ENCODE peak calls at places on chromosome 14, in six cellular contexts. H is HepG2, S is GM23338, A is HCT116, R is H1, J is K562. E is an unnamed sample.

GRCh38 chr14:71521736-71522135 is 410.5 kb upstream of the RGS6 start:
- DNase-seq in H (no peak), S (no peak), A (no peak), R (no peak), J (no peak), E (no peak)

GRCh38 chr14:105489607-105490317 is 1.3 kb upstream of the TEDC1 start:
- DNase-seq in H (peak; percentile 82), S (peak; percentile 93), A (peak; percentile 85), R (no peak), J (peak; percentile 63), E (peak; percentile 85)

GRCh38 chr14:98931911-98932310 is 340.1 kb downstream of the BCL11B start:
- DNase-seq in H (no peak), S (no peak), A (no peak), R (no peak), J (no peak), E (no peak)

GRCh38 chr14:22478670-22479069 is 110.4 kb downstream of the DAD1 start:
- DNase-seq in H (no peak), S (no peak), A (no peak), R (no peak), J (no peak), E (no peak)

GRCh38 chr14:66603945-66604344 is 96.0 kb downstream of the GPHN start:
- DNase-seq in H (no peak), S (no peak), A (no peak), R (no peak), J (no peak), E (no peak)

GRCh38 chr14:63672417-63673180 is 30.9 kb upstream of the WDR89 start:
- DNase-seq in H (no peak), S (no peak), A (no peak), R (no peak), J (no peak), E (no peak)

GRCh38 chr14:100332797-100333196 is 9.7 kb downstream of the SLC25A47 start:
- DNase-seq in H (no peak), S (no peak), A (no peak), R (no peak), J (no peak), E (no peak)

GRCh38 chr14:88974991-88975835 is 150.8 kb downstream of the TTC8 start:
- DNase-seq in H (no peak), S (no peak), A (no peak), R (no peak), J (no peak), E (no peak)

GRCh38 chr14:99118046-99118721 is 153.8 kb downstream of the BCL11B start:
- DNase-seq in H (no peak), S (peak; percentile 84), A (no peak), R (no peak), J (no peak), E (no peak)

GRCh38 chr14:76232782-76233181 is 81.1 kb downstream of the GPATCH2L start:
- DNase-seq in H (peak; percentile 50), S (no peak), A (no peak), R (no peak), J (no peak), E (no peak)

DNA sequence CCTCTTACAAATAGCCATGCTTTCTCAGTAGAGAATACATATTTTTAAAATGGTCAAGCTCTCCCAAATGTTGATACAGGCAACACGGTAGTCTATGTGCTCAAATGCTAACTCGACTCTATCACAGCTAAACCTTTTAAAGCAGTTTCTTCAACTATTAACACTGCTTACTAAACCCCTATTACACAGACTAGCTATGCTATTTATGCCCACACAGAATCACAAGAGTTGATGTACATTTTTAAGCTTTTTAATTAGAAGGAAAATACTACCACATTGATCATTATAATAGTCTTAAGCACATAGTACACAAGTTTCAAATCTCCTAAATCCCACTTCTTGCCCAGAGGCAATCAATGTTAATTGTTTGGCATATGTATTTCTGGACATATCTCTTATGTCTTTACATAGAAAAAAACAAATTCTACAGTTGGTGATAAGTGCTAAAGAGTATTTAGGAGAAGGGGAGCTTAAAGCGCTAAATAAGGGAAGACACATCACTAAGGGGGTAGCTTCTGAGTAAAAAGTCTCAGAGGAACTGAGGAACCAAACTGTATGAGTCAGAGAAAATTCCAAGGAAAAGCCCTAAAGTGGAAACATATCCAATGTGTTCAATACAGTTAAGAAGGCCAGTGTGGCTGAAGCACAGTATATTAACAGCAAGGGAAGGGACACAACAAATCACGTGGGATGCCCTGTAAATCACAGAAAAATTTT is 13.7 kb downstream of the HNRNPC start:
- DNase-seq in H (no peak), S (no peak), A (no peak), R (no peak), J (no peak), E (peak; percentile 18)
- H4K20me1 ChIP-seq in H (peaks cover 97% of the 10 kb centered on the region), S (peaks cover 88% of the 10 kb centered on the region), A (peaks cover 80% of the 10 kb centered on the region), R (peaks cover 60% of the 10 kb centered on the region), J (peaks cover 30% of the 10 kb centered on the region), E (peaks cover 30% of the 10 kb centered on the region)

DNA sequence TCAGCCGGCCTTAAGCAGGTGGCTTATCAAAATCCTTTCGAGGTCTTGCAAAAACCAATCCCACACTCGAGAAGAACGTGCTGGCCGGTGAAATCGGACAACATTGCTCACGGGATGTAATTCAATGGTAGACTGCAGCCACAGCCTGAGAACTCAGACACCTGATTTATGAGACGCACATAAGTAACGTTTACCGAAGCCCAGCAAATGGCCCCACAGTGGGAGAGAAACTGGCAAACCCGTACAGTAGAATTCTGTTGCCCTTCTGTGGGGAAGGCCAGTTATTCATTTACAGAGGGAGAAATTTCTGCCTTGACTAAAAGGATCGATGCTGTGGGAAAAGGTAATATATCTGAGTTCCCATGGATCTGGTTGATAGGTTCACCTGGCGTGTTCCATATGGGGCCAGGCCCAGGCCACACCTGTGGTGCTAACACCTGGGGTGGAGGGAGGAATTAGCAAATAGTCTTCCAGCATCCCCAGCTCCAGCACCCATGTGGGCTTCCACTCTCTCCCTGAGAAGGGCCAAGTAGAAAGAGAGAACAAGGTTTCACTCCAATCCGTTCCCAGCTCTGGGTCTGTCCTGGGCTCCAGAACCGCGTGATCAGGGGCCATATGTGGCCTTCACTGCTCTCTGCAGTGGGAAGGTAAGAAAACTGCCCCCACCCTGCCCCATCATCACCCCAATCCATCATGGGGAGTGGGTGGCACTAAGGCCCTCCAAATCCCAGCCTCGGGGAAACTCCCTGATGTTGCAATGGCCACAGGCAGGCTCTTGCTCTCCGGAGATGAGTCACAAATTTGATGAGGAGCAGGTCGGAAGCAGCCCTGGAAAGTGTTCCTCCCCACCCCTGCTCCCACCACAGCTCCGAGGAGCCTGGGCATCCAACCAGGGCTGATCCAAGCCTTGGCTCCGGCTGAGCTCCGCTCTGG is 12.7 kb downstream of the BDKRB1 start:
- DNase-seq in H (no peak), S (no peak), A (no peak), R (no peak), J (no peak), E (no peak)
- TF ChIP-seq POLR2AphosphoS5 in H (no peak), S (no peak), A (no peak), R (no peak), J (no peak), E (no peak)

GRCh38 chr14:24431569-24432258 is 2.0 kb downstream of the KHNYN start:
- DNase-seq in H (peak; percentile 97), S (peak; percentile 99), A (peak; percentile 92), R (peak; percentile 95), J (peak; percentile 72), E (peak; percentile 92)

GRCh38 chr14:24434676-24435075 is 4.9 kb downstream of the KHNYN start:
- DNase-seq in H (no peak), S (no peak), A (no peak), R (no peak), J (no peak), E (no peak)

GRCh38 chr14:24430143-24430681 is 458 bp downstream of the KHNYN start:
- DNase-seq in H (peak; percentile 71), S (peak; percentile 68), A (no peak), R (no peak), J (peak; percentile 88), E (peak; percentile 75)

GRCh38 chr14:24430682-24431568 is 1.2 kb downstream of the KHNYN start:
- DNase-seq in H (no peak), S (peak; percentile 56), A (no peak), R (no peak), J (no peak), E (peak; percentile 41)

DNA sequence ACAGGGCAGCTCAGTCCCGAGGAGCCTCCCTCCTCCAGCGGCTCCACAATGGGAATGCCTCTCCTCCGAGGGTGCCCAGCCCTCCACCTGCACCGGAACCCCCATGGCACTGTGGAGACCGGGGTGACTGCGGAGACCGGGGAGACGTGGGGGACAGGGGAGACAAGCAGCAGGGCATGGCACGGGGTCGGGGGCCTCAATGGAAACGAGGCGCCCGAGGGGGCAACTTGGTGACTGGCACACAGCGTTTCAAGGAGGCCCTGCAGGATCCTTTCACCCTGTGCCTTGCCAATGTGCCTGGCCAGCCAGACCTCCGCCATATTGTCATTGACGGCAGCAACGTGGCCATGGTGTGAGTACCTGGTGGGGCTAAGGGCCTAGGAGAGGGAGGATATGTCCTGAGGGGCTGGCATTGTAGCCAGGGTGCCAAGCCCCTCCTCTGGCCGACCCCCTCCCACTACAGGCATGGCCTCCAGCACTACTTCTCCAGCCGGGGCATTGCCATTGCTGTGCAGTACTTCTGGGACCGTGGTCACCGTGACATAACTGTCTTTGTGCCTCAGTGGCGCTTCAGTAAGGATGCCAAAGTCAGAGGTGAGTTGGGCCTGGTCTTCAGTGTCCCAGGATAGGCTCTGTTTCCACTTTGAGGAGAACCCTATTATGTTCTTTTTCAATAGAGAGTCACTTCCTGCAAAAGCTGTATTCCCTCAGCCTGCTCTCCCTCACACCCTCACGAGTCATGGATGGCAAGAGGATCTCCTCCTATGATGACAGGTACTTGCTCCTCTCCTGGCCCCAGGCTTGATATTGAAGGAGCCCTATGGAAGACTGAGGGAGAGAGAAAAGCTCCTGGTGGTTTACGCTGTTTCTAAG is 2.7 kb downstream of the KHNYN start:
- DNase-seq in H (no peak), S (no peak), A (no peak), R (no peak), J (no peak), E (no peak)
- H4K20me1 ChIP-seq in H (peaks cover 16% of the 10 kb centered on the region), S (no peaks in the 10 kb centered on the region), A (no peaks in the 10 kb centered on the region), R (peaks cover 1% of the 10 kb centered on the region), J (peaks cover 5% of the 10 kb centered on the region), E (no peaks in the 10 kb centered on the region)

GRCh38 chr14:68619805-68620574 is 172.9 kb downstream of the ZFP36L1 start:
- DNase-seq in H (peak; percentile 71), S (no peak), A (peak; percentile 71), R (no peak), J (peak; percentile 63), E (no peak)
- TF ChIP-seq POLR2AphosphoS5 in H (no peak), S (no peak), A (peak; percentile 50), R (no peak), J (peak; percentile 73), E (no peak)